ENCODE peak calls at places on chromosomes 6 and 20, in seven cellular contexts. J, G, P, T, O, N and R are unnamed samples.
A peak's percentile ranks its signal among the peaks of the same experiment; 100 is the strongest.

GRCh38 chr20:36342316-36342715 is 36.2 kb downstream of the DLGAP4 start:
- DNase-seq in G (no peak), O (no peak), T (no peak), N (no peak), P (no peak), J (peak; percentile 32), R (no peak)

GRCh38 chr20:63653974-63654680 is 903 bp upstream of the STMN3 start:
- DNase-seq in G (no peak), P (no peak), N (no peak), O (no peak), J (no peak), T (no peak), R (no peak)

GRCh38 chr6:107116328-107116892 is 1.1 kb upstream of the BEND3 start:
- DNase-seq in N (no peak), P (no peak), J (no peak), G (no peak), O (peak; percentile 34), T (peak; percentile 56), R (peak; percentile 65)

GRCh38 chr6:150276168-150276958 is 92.4 kb upstream of the IYD start:
- DNase-seq in T (no peak), G (no peak), P (no peak), O (no peak), N (no peak), J (no peak), R (no peak)

GRCh38 chr6:14664616-14665315 is 547.2 kb downstream of the CD83 start:
- DNase-seq in P (no peak), G (no peak), O (no peak), N (no peak), T (no peak), J (no peak), R (no peak)

GRCh38 chr20:47546184-47547033 is 44.7 kb downstream of the NCOA3 start:
- DNase-seq in P (no peak), O (no peak), G (no peak), T (peak; percentile 84), N (peak; percentile 49), J (no peak), R (no peak)

GRCh38 chr6:163413345-163414116 is 987 bp upstream of the QKI start:
- DNase-seq in J (peak; percentile 97), T (peak; percentile 91), G (peak; percentile 86), P (peak; percentile 84), N (peak; percentile 99), O (peak; percentile 92), R (peak; percentile 74)

GRCh38 chr6:81241717-81242116 is 510.8 kb downstream of the TENT5A start:
- DNase-seq in P (no peak), O (no peak), G (no peak), N (peak; percentile 16), T (peak; percentile 58), J (no peak), R (peak; percentile 6)

GRCh38 chr6:29005183-29005885 is at the start of gene ZNF311:
- DNase-seq in P (no peak), N (peak; percentile 69), O (no peak), J (peak; percentile 73), T (peak; percentile 75), G (no peak), R (peak; percentile 84)

GRCh38 chr6:99349620-99350141 is at the start of gene FAXC:
- DNase-seq in T (peak; percentile 33), N (peak; percentile 56), G (no peak), P (peak; percentile 39), J (peak; percentile 77), O (no peak), R (no peak)

GRCh38 chr6:36241728-36242127 is 28.1 kb upstream of the PNPLA1 start:
- DNase-seq in O (peak; percentile 17), P (peak; percentile 85), G (no peak), T (no peak), J (no peak), N (no peak), R (no peak)

GRCh38 chr20:60219984-60220540 is 261.8 kb downstream of the CDH26 start:
- DNase-seq in T (no peak), P (no peak), J (no peak), N (no peak), G (no peak), O (no peak), R (no peak)

GRCh38 chr6:163243691-163244505 is 170.6 kb upstream of the QKI start:
- DNase-seq in T (no peak), O (no peak), N (no peak), J (no peak), G (no peak), P (no peak), R (no peak)

GRCh38 chr20:36279362-36279761 is 26.8 kb upstream of the DLGAP4 start:
- DNase-seq in J (no peak), O (no peak), G (no peak), P (no peak), N (no peak), T (no peak), R (no peak)

GRCh38 chr6:148307400-148307799 is 35.2 kb upstream of the SASH1 start:
- DNase-seq in P (no peak), T (no peak), G (no peak), J (no peak), O (no peak), N (no peak), R (no peak)

GRCh38 chr20:52425253-52425652 is 233.7 kb upstream of the ZFP64 start:
- DNase-seq in P (no peak), G (no peak), O (no peak), J (no peak), N (no peak), T (peak; percentile 31), R (no peak)

GRCh38 chr6:7587631-7588100 is 2.3 kb upstream of the SNRNP48 start:
- DNase-seq in N (no peak), O (no peak), T (peak; percentile 18), P (no peak), J (no peak), G (no peak), R (no peak)

GRCh38 chr6:28207244-28208179 is 17.6 kb upstream of the ZSCAN9 start:
- DNase-seq in P (no peak), N (peak; percentile 50), G (no peak), J (no peak), T (peak; percentile 43), O (no peak), R (no peak)

GRCh38 chr20:35135867-35136586 is 11.1 kb downstream of the EDEM2 start:
- DNase-seq in J (no peak), N (peak; percentile 21), G (no peak), T (peak; percentile 90), P (no peak), O (no peak), R (no peak)

GRCh38 chr6:78059171-78059570 is 406.3 kb downstream of the MEI4 start:
- DNase-seq in N (no peak), P (no peak), O (no peak), T (no peak), J (no peak), G (no peak), R (no peak)

GRCh38 chr6:5190467-5190866 is 70.3 kb downstream of the LYRM4 start:
- DNase-seq in G (no peak), O (no peak), T (peak; percentile 98), J (no peak), P (no peak), N (peak; percentile 67), R (no peak)

GRCh38 chr6:56953597-56954388 is 1.1 kb upstream of the BEND6 start:
- DNase-seq in O (no peak), N (no peak), J (no peak), P (no peak), G (no peak), T (peak; percentile 42), R (no peak)

GRCh38 chr20:35699127-35699913 is at the start of the genes NFS1 and ROMO1:
- DNase-seq in N (peak; percentile 93), O (peak; percentile 79), T (peak; percentile 84), P (peak; percentile 87), G (peak; percentile 80), J (peak; percentile 94), R (peak; percentile 57)

GRCh38 chr6:20605581-20605980 is 71.3 kb downstream of the CDKAL1 start:
- DNase-seq in G (no peak), J (no peak), N (peak; percentile 12), T (peak; percentile 64), O (no peak), P (no peak), R (no peak)

GRCh38 chr6:158033751-158034702 is 52.4 kb downstream of the SYNJ2 start:
- DNase-seq in N (no peak), J (peak; percentile 46), P (peak; percentile 30), O (no peak), T (no peak), G (no peak), R (no peak)